ENCODE peak calls at places on chromosomes 1 and 21, in four cellular contexts. E, Z, J and I are unnamed samples.

GRCh38 chr1:227416156-227416865 is 98.0 kb upstream of the CDC42BPA start:
- DNase-seq in E (no peak), Z (no peak), J (no peak), I (no peak)

GRCh38 chr1:158071106-158071505 is 77.7 kb downstream of the KIRREL1 start:
- DNase-seq in E (no peak), Z (no peak), J (no peak), I (no peak)

GRCh38 chr1:18539171-18539570 is 58.4 kb downstream of the KLHDC7A start:
- DNase-seq in E (no peak), Z (no peak), J (peak; percentile 29), I (no peak)

GRCh38 chr1:71364236-71364635 is 283.4 kb upstream of the ZRANB2 start:
- DNase-seq in E (no peak), Z (no peak), J (no peak), I (no peak)

GRCh38 chr1:177008653-177009052 is 155.9 kb downstream of the ASTN1 start:
- DNase-seq in E (no peak), Z (no peak), J (no peak), I (no peak)

GRCh38 chr1:162905759-162906158 is 44.8 kb upstream of the CCDC190 start:
- DNase-seq in E (no peak), Z (no peak), J (no peak), I (no peak)

GRCh38 chr21:25639922-25640670 is 1.0 kb downstream of the JAM2 start:
- DNase-seq in E (peak; percentile 56), Z (no peak), J (peak; percentile 21), I (no peak)

GRCh38 chr1:218266356-218266755 is 18.7 kb upstream of the RRP15 start:
- DNase-seq in E (no peak), Z (no peak), J (no peak), I (no peak)

GRCh38 chr1:156491151-156491949 is 9.2 kb downstream of the MEF2D start:
- DNase-seq in E (peak; percentile 27), Z (no peak), J (no peak), I (no peak)

GRCh38 chr1:59565611-59566410 is 248.9 kb upstream of the HOOK1 start:
- DNase-seq in E (no peak), Z (no peak), J (no peak), I (no peak)

GRCh38 chr1:202244841-202245261 is 51.3 kb downstream of the LGR6 start:
- DNase-seq in E (no peak), Z (no peak), J (no peak), I (no peak)

GRCh38 chr1:56469640-56470371 is 109.6 kb downstream of the PLPP3 start:
- DNase-seq in E (no peak), Z (no peak), J (no peak), I (no peak)

GRCh38 chr21:30153697-30154340 is 12.8 kb downstream of the CLDN17 start:
- DNase-seq in E (no peak), Z (no peak), J (no peak), I (no peak)

GRCh38 chr1:233304489-233305102 is 9.1 kb upstream of the PCNX2 start:
- DNase-seq in E (no peak), Z (peak; percentile 7), J (no peak), I (peak; percentile 36)

GRCh38 chr1:40257313-40257687 is 736 bp upstream of the ZMPSTE24 start:
- DNase-seq in E (no peak), Z (no peak), J (no peak), I (no peak)

GRCh38 chr1:55478742-55479141 is 263.6 kb upstream of the USP24 start:
- DNase-seq in E (no peak), Z (no peak), J (no peak), I (no peak)

GRCh38 chr1:107954121-107954520 is 10.9 kb downstream of the VAV3 start:
- DNase-seq in E (no peak), Z (no peak), J (no peak), I (no peak)

GRCh38 chr1:223260712-223261111 is 103.3 kb downstream of the SUSD4 start:
- DNase-seq in E (no peak), Z (no peak), J (no peak), I (no peak)

GRCh38 chr1:51565009-51565408 is 45.9 kb upstream of the EPS15 start:
- DNase-seq in E (no peak), Z (no peak), J (no peak), I (no peak)

GRCh38 chr1:151255381-151255780 is 847 bp downstream of the PSMD4 start:
- DNase-seq in E (no peak), Z (no peak), J (no peak), I (no peak)

GRCh38 chr1:111833334-111833733 is 77.6 kb downstream of the DDX20 start:
- DNase-seq in E (no peak), Z (no peak), J (no peak), I (no peak)

GRCh38 chr1:16720403-16721223 is 19.7 kb upstream of the RNU1-4 start:
- DNase-seq in E (peak; percentile 45), Z (no peak), J (peak; percentile 19), I (no peak)

GRCh38 chr21:43269461-43269860 is 100.7 kb downstream of the CRYAA start:
- DNase-seq in E (peak; percentile 34), Z (peak; percentile 57), J (no peak), I (peak; percentile 25)

GRCh38 chr1:46488343-46489168 is 1.1 kb upstream of the DMBX1 start:
- DNase-seq in E (no peak), Z (no peak), J (no peak), I (no peak)

GRCh38 chr21:15552914-15553491 is 176.8 kb upstream of the USP25 start:
- DNase-seq in E (no peak), Z (no peak), J (no peak), I (peak; percentile 36)

GRCh38 chr21:38321568-38321967 is 64.8 kb downstream of the KCNJ15 start:
- DNase-seq in E (no peak), Z (no peak), J (no peak), I (no peak)

GRCh38 chr1:224510880-224511645 is 76.5 kb upstream of the WDR26 start:
- DNase-seq in E (no peak), Z (no peak), J (no peak), I (no peak)

GRCh38 chr1:241101622-241102021 is 255.4 kb downstream of the RGS7 start:
- DNase-seq in E (no peak), Z (no peak), J (no peak), I (no peak)

DNA sequence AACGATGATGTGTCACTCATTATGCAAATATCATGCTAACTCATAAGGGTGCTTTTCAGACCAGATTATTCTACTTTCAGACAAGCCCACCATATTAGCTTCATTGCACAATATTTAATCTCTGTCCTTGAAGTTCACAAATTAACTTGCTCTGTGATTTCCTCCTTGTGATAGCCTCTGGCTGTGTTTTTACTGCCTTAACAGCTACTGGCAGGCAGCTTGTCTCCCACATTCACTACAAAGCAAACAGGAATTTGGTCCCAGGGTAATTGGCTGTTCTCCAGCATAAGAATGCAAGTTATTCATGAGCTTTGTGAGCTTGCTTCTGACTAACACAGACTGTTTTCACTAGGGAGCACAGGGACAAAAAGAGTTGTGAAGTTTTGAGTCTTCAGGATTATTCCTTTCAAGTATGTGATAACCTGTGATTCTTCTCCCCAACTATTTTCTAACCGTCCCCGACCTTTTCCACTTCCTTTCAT is 87.9 kb upstream of the HMCN1 start:
- DNase-seq in E (no peak), Z (no peak), J (peak; percentile 71), I (no peak)
- H3K4me3 ChIP-seq in E (no peak overlapping the region), Z (no peak overlapping the region), J (no peak overlapping the region), I (no peak overlapping the region)

GRCh38 chr1:229116114-229116513 is 154.8 kb upstream of the RAB4A start:
- DNase-seq in E (no peak), Z (no peak), J (no peak), I (no peak)
- H3K4me1 ChIP-seq in E (peaks cover 7% of the 10 kb centered on the region), Z (no peaks in the 10 kb centered on the region), J (peaks cover 63% of the 10 kb centered on the region), I (no peaks in the 10 kb centered on the region)

DNA sequence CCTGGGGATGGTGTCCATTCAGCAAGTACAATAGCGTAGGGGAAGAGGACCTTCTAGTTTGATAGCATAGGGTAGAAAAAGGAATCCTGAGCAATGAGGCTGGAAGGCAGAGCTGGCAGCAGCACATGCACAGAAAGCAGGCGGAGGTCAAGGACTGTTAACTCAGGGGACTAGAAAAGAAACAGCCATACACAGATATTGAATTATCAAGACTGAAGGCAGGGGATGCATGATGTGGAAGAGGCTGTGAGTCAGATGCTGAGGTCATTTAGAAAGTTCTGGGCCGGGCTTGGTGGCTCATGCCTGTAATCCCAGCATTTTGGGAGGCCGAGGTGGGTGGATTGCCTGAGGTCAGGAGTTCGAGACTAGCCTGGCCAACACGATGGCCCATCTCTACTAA is 65.6 kb downstream of the OPTC start:
- DNase-seq in E (no peak), Z (no peak), J (no peak), I (no peak)
- H3K4me3 ChIP-seq in E (no peak overlapping the region), Z (no peak overlapping the region), J (no peak overlapping the region), I (no peak overlapping the region)

DNA sequence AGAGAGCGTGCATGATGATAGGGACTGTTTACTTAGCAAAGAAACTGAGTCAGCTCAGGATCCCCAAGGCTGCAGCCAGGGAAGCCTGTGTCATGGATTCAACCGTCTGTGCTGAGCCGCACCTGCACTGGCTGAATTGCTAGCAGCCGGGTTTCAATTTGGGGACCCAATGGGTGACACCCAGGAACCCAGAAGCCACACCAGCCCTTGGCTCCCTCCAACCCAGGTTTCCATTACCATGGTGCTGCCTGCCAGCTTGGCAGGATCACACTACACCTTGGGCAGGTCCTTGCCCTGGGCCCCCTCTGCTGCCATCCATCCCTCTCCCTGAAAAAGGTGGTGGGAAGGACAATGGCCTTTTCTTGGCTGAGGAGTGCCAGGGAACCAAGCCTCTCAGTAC is 64.0 kb upstream of the CLDN14 start:
- DNase-seq in E (no peak), Z (no peak), J (no peak), I (no peak)
- H3K4me1 ChIP-seq in E (no peaks in the 10 kb centered on the region), Z (no peaks in the 10 kb centered on the region), J (peaks cover 6% of the 10 kb centered on the region), I (no peaks in the 10 kb centered on the region)

GRCh38 chr1:160221089-160221488 is 15.9 kb downstream of the PEA15 start:
- DNase-seq in E (no peak), Z (no peak), J (no peak), I (no peak)

GRCh38 chr1:160222521-160222920 is 17.3 kb downstream of the PEA15 start:
- DNase-seq in E (no peak), Z (no peak), J (no peak), I (no peak)

GRCh38 chr1:160217466-160218165 is 12.4 kb downstream of the PEA15 start:
- DNase-seq in E (no peak), Z (no peak), J (peak; percentile 40), I (no peak)

GRCh38 chr1:160219062-160219929 is 14.1 kb downstream of the PEA15 start:
- DNase-seq in E (no peak), Z (no peak), J (peak; percentile 50), I (no peak)

DNA sequence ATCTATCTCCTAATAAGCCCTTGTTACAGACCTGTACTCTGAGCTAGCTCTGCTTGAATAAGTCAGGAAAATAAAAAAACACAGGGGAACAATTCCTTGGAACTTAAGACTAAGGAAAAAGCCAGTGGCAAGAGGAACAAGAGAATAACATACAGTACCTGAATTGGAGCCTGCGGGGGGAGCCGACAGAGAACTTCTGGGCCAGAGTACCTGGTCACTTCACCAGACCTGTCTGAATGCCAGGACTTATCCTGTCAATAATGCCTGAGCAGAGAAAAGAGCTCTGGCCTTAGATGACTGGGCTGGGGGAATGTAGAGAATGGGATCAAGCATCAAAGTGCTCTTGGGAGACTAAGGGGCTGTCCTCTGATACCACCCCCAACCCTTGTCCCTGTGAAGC is 15.1 kb downstream of the PEA15 start:
- DNase-seq in E (no peak), Z (no peak), J (no peak), I (no peak)
- H3K4me3 ChIP-seq in E (no peak overlapping the region), Z (no peak overlapping the region), J (no peak overlapping the region), I (no peak overlapping the region)

GRCh38 chr1:168430348-168430747 is 113.4 kb downstream of the XCL2 start:
- DNase-seq in E (no peak), Z (no peak), J (no peak), I (no peak)
- H3K4me1 ChIP-seq in E (no peaks in the 10 kb centered on the region), Z (no peaks in the 10 kb centered on the region), J (no peaks in the 10 kb centered on the region), I (no peaks in the 10 kb centered on the region)